ENCODE peak calls at places on chromosomes 2 and 18, in six cellular contexts. K is tibial artery, Q is uterus, D is A549, U is BJ, Y is OCI-LY7. W is an unnamed sample.

GRCh38 chr2:189633392-189633811 is 27.9 kb upstream of the ASNSD1 start:
- DNase-seq in D (no peak), U (no peak), K (no peak), Y (no peak), Q (no peak), W (peak)

GRCh38 chr2:26203906-26204305 is 31.0 kb downstream of the GAREM2 start:
- DNase-seq in Y (no peak), D (no peak), K (no peak), U (no peak), Q (no peak), W (no peak)

GRCh38 chr2:7766302-7766701 is 849.1 kb downstream of the RNF144A start:
- DNase-seq in K (no peak), U (no peak), Y (no peak), D (no peak), Q (no peak), W (no peak)

GRCh38 chr2:191626497-191627151 is 51.3 kb upstream of the NABP1 start:
- DNase-seq in Q (no peak), D (peak), U (no peak), Y (no peak), K (no peak), W (peak)

GRCh38 chr2:192245329-192245728 is 50.6 kb upstream of the TMEFF2 start:
- DNase-seq in K (no peak), Y (no peak), D (no peak), U (no peak), Q (no peak), W (peak)

GRCh38 chr2:179104736-179105135 is 54.8 kb upstream of the CCDC141 start:
- DNase-seq in U (no peak), K (no peak), D (peak), Q (no peak), Y (no peak), W (peak)

GRCh38 chr2:229375241-229375640 is 104.2 kb upstream of the PID1 start:
- DNase-seq in Q (no peak), U (no peak), Y (no peak), K (no peak), D (no peak), W (no peak)

GRCh38 chr2:195664528-195664927 is 7.5 kb downstream of the SLC39A10 start:
- DNase-seq in Y (no peak), D (no peak), Q (no peak), K (no peak), U (no peak), W (no peak)

GRCh38 chr2:39851691-39852110 is 72.6 kb upstream of the THUMPD2 start:
- DNase-seq in K (no peak), D (no peak), Q (no peak), U (peak), Y (peak), W (peak)

GRCh38 chr18:74899554-74899953 is 301.9 kb downstream of the ZNF407 start:
- DNase-seq in Q (peak), D (no peak), Y (no peak), K (no peak), U (no peak), W (no peak)

GRCh38 chr2:3429068-3429610 is 49.6 kb downstream of the TRAPPC12 start:
- DNase-seq in D (no peak), K (no peak), U (no peak), Q (no peak), Y (no peak), W (no peak)

DNA sequence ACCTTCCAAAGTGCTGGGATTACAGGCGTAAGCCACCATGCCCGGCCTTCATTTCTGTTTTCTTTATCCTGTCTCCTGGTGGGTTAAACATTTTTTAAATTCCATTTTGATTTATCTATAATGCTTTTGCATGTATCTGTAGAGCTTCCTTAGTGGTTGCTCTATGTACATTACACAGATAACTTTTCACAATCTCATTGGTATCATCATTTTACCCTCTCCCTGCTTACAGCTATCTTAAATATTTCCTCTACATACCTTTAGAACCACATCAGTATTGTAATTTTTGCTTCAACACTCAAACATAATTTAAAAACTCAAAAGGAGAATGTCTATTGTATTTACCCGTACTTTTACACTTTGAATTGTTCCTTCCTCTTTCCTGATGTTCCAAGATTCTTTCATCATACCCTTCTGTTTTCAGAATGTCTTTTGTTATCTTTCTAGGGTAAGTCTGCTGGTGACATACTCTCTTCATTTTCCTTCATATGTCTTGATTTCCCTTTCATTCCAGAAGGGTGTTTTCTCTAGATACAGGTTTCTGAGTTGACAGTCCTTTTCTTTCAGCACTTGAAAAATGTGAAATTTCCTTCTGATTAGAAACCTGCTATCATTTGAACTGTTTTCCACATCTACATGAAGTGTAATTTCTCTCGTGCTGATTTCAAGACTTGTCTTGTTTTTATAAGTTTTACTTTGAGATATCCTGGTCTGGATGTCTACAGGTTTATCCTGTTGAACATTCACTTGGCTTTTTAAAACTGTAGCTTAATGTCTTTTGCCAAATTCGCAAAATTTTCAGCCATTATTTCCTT is 21.9 kb downstream of the PPP3R1 start:
- DNase-seq in K (no peak), Q (no peak), D (no peak), U (no peak), Y (no peak), W (no peak)
- H3K4me3 ChIP-seq in K (peak), Q (no peak), D (no peak), U (no peak), Y (no peak), W (no peak)

GRCh38 chr18:44903327-44903726 is 222.6 kb downstream of the SETBP1 start:
- DNase-seq in U (no peak), D (no peak), K (no peak), Y (no peak), Q (no peak), W (no peak)

GRCh38 chr18:44900627-44901026 is 219.9 kb downstream of the SETBP1 start:
- DNase-seq in Y (no peak), Q (no peak), K (no peak), U (no peak), D (no peak), W (no peak)

GRCh38 chr18:44899832-44900231 is 219.1 kb downstream of the SETBP1 start:
- DNase-seq in U (no peak), K (no peak), D (no peak), Q (no peak), Y (no peak), W (peak)

GRCh38 chr18:44898536-44898935 is 217.8 kb downstream of the SETBP1 start:
- DNase-seq in D (no peak), Q (no peak), Y (no peak), U (no peak), K (no peak), W (no peak)

GRCh38 chr18:44901283-44901682 is 220.6 kb downstream of the SETBP1 start:
- DNase-seq in K (no peak), U (no peak), D (no peak), Q (no peak), Y (no peak), W (no peak)
- TF ChIP-seq CTCF in K (no peak), U (peak), D (no peak), Q (no peak), Y (peak), W (peak)

GRCh38 chr18:77361382-77361781 is 111.7 kb downstream of the GALR1 start:
- DNase-seq in Q (no peak), U (no peak), Y (no peak), K (no peak), D (no peak), W (no peak)

GRCh38 chr18:77369644-77370043 is 120.0 kb downstream of the GALR1 start:
- DNase-seq in Y (no peak), D (peak), K (no peak), Q (no peak), U (no peak), W (peak)

GRCh38 chr18:77365667-77366066 is 116.0 kb downstream of the GALR1 start:
- DNase-seq in K (no peak), D (no peak), Y (no peak), U (no peak), Q (no peak), W (no peak)

GRCh38 chr18:77366067-77366724 is 116.5 kb downstream of the GALR1 start:
- DNase-seq in U (no peak), K (no peak), Q (no peak), Y (no peak), D (no peak), W (peak)

GRCh38 chr18:77366725-77367641 is 117.3 kb downstream of the GALR1 start:
- DNase-seq in Y (no peak), Q (peak), D (peak), U (no peak), K (no peak), W (peak)
- H3K4me3 ChIP-seq in Y (no peak), Q (peak), D (peak), U (no peak), K (no peak), W (peak)

GRCh38 chr2:150477347-150477746 is 10.1 kb downstream of the RND3 start:
- DNase-seq in K (no peak), D (no peak), Q (no peak), U (no peak), Y (no peak), W (no peak)
- TF ChIP-seq CTCF in K (no peak), D (no peak), Q (no peak), U (peak), Y (no peak), W (no peak)

W was measured in fibroblast of mammary gland.